ENCODE peak calls at places on chromosome 17, in four cellular contexts. One of them, this sample, is unnamed.

GRCh38 chr17:83080641-83081560 is 1.5 kb downstream of the METRNL start:
- DNase-seq in GM23248: peak; percentile 75
- DNase-seq in sigmoid colon: no peak
- DNase-seq in heart right ventricle: no peak
- DNase-seq in this sample: peak; percentile 88

GRCh38 chr17:1474402-1475189 is 17.9 kb downstream of the MYO1C start:
- DNase-seq in GM23248: no peak
- DNase-seq in sigmoid colon: no peak
- DNase-seq in heart right ventricle: no peak
- DNase-seq in this sample: no peak

GRCh38 chr17:18040287-18040858 is 1.2 kb downstream of the GID4 start:
- DNase-seq in GM23248: peak; percentile 35
- DNase-seq in sigmoid colon: no peak
- DNase-seq in heart right ventricle: no peak
- DNase-seq in this sample: no peak

GRCh38 chr17:75854881-75855309 is 240 bp downstream of the WBP2 start:
- DNase-seq in GM23248: no peak
- DNase-seq in sigmoid colon: no peak
- DNase-seq in heart right ventricle: no peak
- DNase-seq in this sample: no peak

GRCh38 chr17:6374761-6375312 is 60.1 kb downstream of the AIPL1 start:
- DNase-seq in GM23248: peak; percentile 39
- DNase-seq in sigmoid colon: no peak
- DNase-seq in heart right ventricle: no peak
- DNase-seq in this sample: no peak

GRCh38 chr17:14575349-14575966 is 274.6 kb downstream of the HS3ST3B1 start:
- DNase-seq in GM23248: peak; percentile 42
- DNase-seq in sigmoid colon: no peak
- DNase-seq in heart right ventricle: no peak
- DNase-seq in this sample: no peak

GRCh38 chr17:16297367-16298139 is 55.7 kb downstream of the CENPV start:
- DNase-seq in GM23248: no peak
- DNase-seq in sigmoid colon: no peak
- DNase-seq in heart right ventricle: no peak
- DNase-seq in this sample: no peak

GRCh38 chr17:66915204-66915611 is 49.3 kb upstream of the CACNG4 start:
- DNase-seq in GM23248: peak; percentile 42
- DNase-seq in sigmoid colon: no peak
- DNase-seq in heart right ventricle: no peak
- DNase-seq in this sample: no peak

GRCh38 chr17:80277751-80278671 is 17.4 kb downstream of the RNF213 start:
- DNase-seq in GM23248: no peak
- DNase-seq in sigmoid colon: peak; percentile 83
- DNase-seq in heart right ventricle: no peak
- DNase-seq in this sample: peak; percentile 81

GRCh38 chr17:33234930-33235685 is 58.0 kb downstream of the ASIC2 start:
- DNase-seq in GM23248: peak; percentile 96
- DNase-seq in sigmoid colon: peak; percentile 85
- DNase-seq in heart right ventricle: peak; percentile 40
- DNase-seq in this sample: peak; percentile 92

GRCh38 chr17:42101513-42102292 is 3.4 kb upstream of the ZNF385C start:
- DNase-seq in GM23248: peak; percentile 81
- DNase-seq in sigmoid colon: peak; percentile 83
- DNase-seq in heart right ventricle: peak; percentile 85
- DNase-seq in this sample: peak; percentile 95

GRCh38 chr17:70047619-70048018 is 27.4 kb upstream of the KCNJ16 start:
- DNase-seq in GM23248: peak; percentile 36
- DNase-seq in sigmoid colon: no peak
- DNase-seq in heart right ventricle: no peak
- DNase-seq in this sample: no peak

GRCh38 chr17:28724500-28725165 is 1.4 kb downstream of the TLCD1 start:
- DNase-seq in GM23248: no peak
- DNase-seq in sigmoid colon: no peak
- DNase-seq in heart right ventricle: no peak
- DNase-seq in this sample: no peak

GRCh38 chr17:77741109-77741508 is 217.4 kb upstream of the TNRC6C start:
- DNase-seq in GM23248: no peak
- DNase-seq in sigmoid colon: peak; percentile 25
- DNase-seq in heart right ventricle: no peak
- DNase-seq in this sample: no peak

GRCh38 chr17:68749742-68750562 is 148.8 kb upstream of the FAM20A start:
- DNase-seq in GM23248: no peak
- DNase-seq in sigmoid colon: no peak
- DNase-seq in heart right ventricle: no peak
- DNase-seq in this sample: no peak

GRCh38 chr17:980406-981291 is 1.1 kb upstream of the NXN start:
- DNase-seq in GM23248: peak; percentile 96
- DNase-seq in sigmoid colon: peak; percentile 93
- DNase-seq in heart right ventricle: peak; percentile 59
- DNase-seq in this sample: peak; percentile 85

GRCh38 chr17:11097121-11097520 is 143.9 kb upstream of the SHISA6 start:
- DNase-seq in GM23248: no peak
- DNase-seq in sigmoid colon: no peak
- DNase-seq in heart right ventricle: no peak
- DNase-seq in this sample: no peak

GRCh38 chr17:68460715-68461114 is 3.4 kb upstream of the WIPI1 start:
- DNase-seq in GM23248: no peak
- DNase-seq in sigmoid colon: no peak
- DNase-seq in heart right ventricle: no peak
- DNase-seq in this sample: no peak

GRCh38 chr17:76612465-76612864 is 26.8 kb upstream of the ST6GALNAC2 start:
- DNase-seq in GM23248: no peak
- DNase-seq in sigmoid colon: no peak
- DNase-seq in heart right ventricle: no peak
- DNase-seq in this sample: no peak

GRCh38 chr17:6021627-6022026 is 48.6 kb upstream of the WSCD1 start:
- DNase-seq in GM23248: no peak
- DNase-seq in sigmoid colon: no peak
- DNase-seq in heart right ventricle: no peak
- DNase-seq in this sample: no peak

GRCh38 chr17:29791336-29791735 is 138.7 kb downstream of the SSH2 start:
- DNase-seq in GM23248: no peak
- DNase-seq in sigmoid colon: no peak
- DNase-seq in heart right ventricle: no peak
- DNase-seq in this sample: no peak

GRCh38 chr17:79108232-79108850 is 33.7 kb downstream of the ENGASE start:
- DNase-seq in GM23248: no peak
- DNase-seq in sigmoid colon: no peak
- DNase-seq in heart right ventricle: no peak
- DNase-seq in this sample: no peak

GRCh38 chr17:31564883-31565297 is 173.4 kb downstream of the RAB11FIP4 start:
- DNase-seq in GM23248: peak; percentile 20
- DNase-seq in sigmoid colon: no peak
- DNase-seq in heart right ventricle: no peak
- DNase-seq in this sample: no peak

GRCh38 chr17:35889818-35890773 is 9.9 kb upstream of the CCL5 start:
- DNase-seq in GM23248: peak; percentile 39
- DNase-seq in sigmoid colon: no peak
- DNase-seq in heart right ventricle: no peak
- DNase-seq in this sample: peak; percentile 50

GRCh38 chr17:45221081-45221996 is at the start of gene FMNL1:
- DNase-seq in GM23248: peak; percentile 48
- DNase-seq in sigmoid colon: no peak
- DNase-seq in heart right ventricle: peak; percentile 73
- DNase-seq in this sample: peak; percentile 87

GRCh38 chr17:78227455-78227916 is 3.9 kb upstream of the TMEM235 start:
- DNase-seq in GM23248: no peak
- DNase-seq in sigmoid colon: no peak
- DNase-seq in heart right ventricle: no peak
- DNase-seq in this sample: no peak

GRCh38 chr17:17626151-17626805 is 34.8 kb upstream of the PEMT start:
- DNase-seq in GM23248: no peak
- DNase-seq in sigmoid colon: no peak
- DNase-seq in heart right ventricle: no peak
- DNase-seq in this sample: no peak

GRCh38 chr17:10499950-10500349 is 18.4 kb downstream of the MYH1 start:
- DNase-seq in GM23248: no peak
- DNase-seq in sigmoid colon: no peak
- DNase-seq in heart right ventricle: no peak
- DNase-seq in this sample: no peak

GRCh38 chr17:21373034-21373433 is 3.1 kb upstream of the KCNJ12 start:
- DNase-seq in GM23248: no peak
- DNase-seq in sigmoid colon: no peak
- DNase-seq in heart right ventricle: no peak
- DNase-seq in this sample: no peak

GRCh38 chr17:83194761-83195329 is 115.4 kb downstream of the METRNL start:
- DNase-seq in GM23248: peak; percentile 91
- DNase-seq in sigmoid colon: peak; percentile 63
- DNase-seq in heart right ventricle: peak; percentile 18
- DNase-seq in this sample: peak; percentile 84

GRCh38 chr17:58282442-58282841 is 1.7 kb upstream of the MPO start:
- DNase-seq in GM23248: no peak
- DNase-seq in sigmoid colon: no peak
- DNase-seq in heart right ventricle: no peak
- DNase-seq in this sample: no peak

GRCh38 chr17:71975998-71976649 is 144.7 kb upstream of the SOX9 start:
- DNase-seq in GM23248: peak; percentile 100
- DNase-seq in sigmoid colon: peak; percentile 89
- DNase-seq in heart right ventricle: peak; percentile 78
- DNase-seq in this sample: peak; percentile 94

GRCh38 chr17:10197721-10198508 is 491 bp downstream of the GAS7 start:
- DNase-seq in GM23248: peak; percentile 54
- DNase-seq in sigmoid colon: no peak
- DNase-seq in heart right ventricle: peak; percentile 30
- DNase-seq in this sample: peak; percentile 60

GRCh38 chr17:5219536-5219935 is 15.1 kb downstream of the SCIMP start:
- DNase-seq in GM23248: no peak
- DNase-seq in sigmoid colon: no peak
- DNase-seq in heart right ventricle: no peak
- DNase-seq in this sample: peak; percentile 2

GRCh38 chr17:7336240-7337175 is at the start of gene ACAP1:
- DNase-seq in GM23248: no peak
- DNase-seq in sigmoid colon: no peak
- DNase-seq in heart right ventricle: no peak
- DNase-seq in this sample: no peak

GRCh38 chr17:29683481-29683880 is 60.8 kb upstream of the CORO6 start:
- DNase-seq in GM23248: no peak
- DNase-seq in sigmoid colon: no peak
- DNase-seq in heart right ventricle: no peak
- DNase-seq in this sample: no peak

GRCh38 chr17:40526668-40527067 is 25.2 kb upstream of the TNS4 start:
- DNase-seq in GM23248: peak; percentile 64
- DNase-seq in sigmoid colon: peak; percentile 83
- DNase-seq in heart right ventricle: no peak
- DNase-seq in this sample: peak; percentile 61

GRCh38 chr17:32445976-32446375 is 1.7 kb downstream of the PSMD11 start:
- DNase-seq in GM23248: peak; percentile 50
- DNase-seq in sigmoid colon: no peak
- DNase-seq in heart right ventricle: no peak
- DNase-seq in this sample: no peak

GRCh38 chr17:38869647-38870258 is at the start of gene LASP1:
- DNase-seq in GM23248: peak; percentile 97
- DNase-seq in sigmoid colon: peak; percentile 94
- DNase-seq in heart right ventricle: peak; percentile 90
- DNase-seq in this sample: peak; percentile 96

GRCh38 chr17:1561420-1562177 is 993 bp downstream of the PITPNA start:
- DNase-seq in GM23248: peak; percentile 69
- DNase-seq in sigmoid colon: no peak
- DNase-seq in heart right ventricle: peak; percentile 33
- DNase-seq in this sample: no peak

GRCh38 chr17:9107527-9107926 is 86.2 kb downstream of the NTN1 start:
- DNase-seq in GM23248: no peak
- DNase-seq in sigmoid colon: no peak
- DNase-seq in heart right ventricle: no peak
- DNase-seq in this sample: no peak

GRCh38 chr17:9109933-9110332 is 88.6 kb downstream of the NTN1 start:
- DNase-seq in GM23248: no peak
- DNase-seq in sigmoid colon: no peak
- DNase-seq in heart right ventricle: no peak
- DNase-seq in this sample: no peak

GRCh38 chr17:9108166-9108565 is 86.9 kb downstream of the NTN1 start:
- DNase-seq in GM23248: no peak
- DNase-seq in sigmoid colon: no peak
- DNase-seq in heart right ventricle: no peak
- DNase-seq in this sample: no peak

GRCh38 chr17:9115446-9116265 is 94.3 kb downstream of the NTN1 start:
- DNase-seq in GM23248: peak; percentile 71
- DNase-seq in sigmoid colon: peak; percentile 86
- DNase-seq in heart right ventricle: peak; percentile 66
- DNase-seq in this sample: peak; percentile 95

GRCh38 chr17:9110501-9110900 is 89.2 kb downstream of the NTN1 start:
- DNase-seq in GM23248: no peak
- DNase-seq in sigmoid colon: no peak
- DNase-seq in heart right ventricle: no peak
- DNase-seq in this sample: no peak
- H3K4me3 ChIP-seq in GM23248: no peak overlapping the region
- H3K4me3 ChIP-seq in sigmoid colon: no peak overlapping the region
- H3K4me3 ChIP-seq in heart right ventricle: no peak overlapping the region
- H3K4me3 ChIP-seq in this sample: no peak overlapping the region

GRCh38 chr17:59508999-59509398 is 56.4 kb upstream of the DHX40 start:
- DNase-seq in GM23248: no peak
- DNase-seq in sigmoid colon: no peak
- DNase-seq in heart right ventricle: no peak
- DNase-seq in this sample: no peak
- H3K4me1 ChIP-seq in GM23248: peaks cover 17% of the 10 kb centered on the region
- H3K4me1 ChIP-seq in sigmoid colon: peaks cover 1% of the 10 kb centered on the region
- H3K4me1 ChIP-seq in heart right ventricle: peaks cover 3% of the 10 kb centered on the region
- H3K4me1 ChIP-seq in this sample: no peaks in the 10 kb centered on the region

DNA sequence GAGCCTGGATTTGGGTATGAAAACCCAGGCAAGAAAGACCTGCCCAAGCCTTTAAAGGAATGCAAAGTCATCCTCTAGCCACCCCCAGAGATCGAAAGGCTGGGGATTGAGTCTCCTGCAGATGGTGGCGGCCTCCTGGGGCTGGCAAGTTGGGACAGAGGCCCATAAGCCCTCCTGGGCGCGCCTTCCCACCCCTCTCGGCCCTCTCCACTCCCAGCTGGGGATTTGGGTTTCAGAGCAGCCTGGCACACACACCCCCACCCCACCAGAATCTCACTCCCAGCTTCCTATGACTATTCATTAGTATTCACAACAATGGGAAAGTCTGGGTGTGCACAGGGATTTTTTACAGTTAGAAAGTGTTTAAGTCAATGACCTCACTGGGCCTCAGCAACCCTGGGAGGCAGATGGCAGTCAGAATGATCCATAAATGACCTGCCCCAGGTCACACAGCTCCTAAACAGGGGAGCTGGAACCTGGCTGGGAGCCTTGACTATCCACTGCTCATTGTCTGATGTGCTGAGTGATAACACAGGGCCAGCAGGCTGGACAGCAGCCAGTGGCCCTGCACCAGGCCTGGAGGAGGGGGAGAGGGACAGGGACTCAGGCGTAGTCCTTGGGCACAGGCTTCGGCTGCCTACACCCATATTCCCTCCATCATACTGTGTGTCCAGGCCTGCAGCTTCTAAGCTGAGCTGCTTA is 12.1 kb downstream of the NHERF1 start:
- DNase-seq in GM23248: no peak
- DNase-seq in sigmoid colon: no peak
- DNase-seq in heart right ventricle: no peak
- DNase-seq in this sample: peak; percentile 36
- H3K27ac ChIP-seq in GM23248: no peak overlapping the region
- H3K27ac ChIP-seq in sigmoid colon: peak overlapping the region; percentile 23
- H3K27ac ChIP-seq in heart right ventricle: peak overlapping the region; percentile 75
- H3K27ac ChIP-seq in this sample: no peak overlapping the region

GRCh38 chr17:50685691-50686493 is 21.8 kb downstream of the ANKRD40 start:
- DNase-seq in GM23248: no peak
- DNase-seq in sigmoid colon: no peak
- DNase-seq in heart right ventricle: no peak
- DNase-seq in this sample: peak; percentile 44
- H3K4me3 ChIP-seq in GM23248: peak overlapping the region; percentile 25
- H3K4me3 ChIP-seq in sigmoid colon: no peak overlapping the region
- H3K4me3 ChIP-seq in heart right ventricle: no peak overlapping the region
- H3K4me3 ChIP-seq in this sample: no peak overlapping the region

GRCh38 chr17:81390029-81390428 is 5.2 kb upstream of the BAHCC1 start:
- DNase-seq in GM23248: no peak
- DNase-seq in sigmoid colon: no peak
- DNase-seq in heart right ventricle: no peak
- DNase-seq in this sample: no peak
- H3K4me1 ChIP-seq in GM23248: peaks cover 25% of the 10 kb centered on the region
- H3K4me1 ChIP-seq in sigmoid colon: peaks cover 72% of the 10 kb centered on the region
- H3K4me1 ChIP-seq in heart right ventricle: peaks cover 63% of the 10 kb centered on the region
- H3K4me1 ChIP-seq in this sample: no peaks in the 10 kb centered on the region